ENCODE peak calls at places on chromosomes 6 and 20, in six cellular contexts. W, E, K, B, L and P are unnamed samples.

GRCh38 chr6:84141506-84141905 is 85.9 kb downstream of the CEP162 start:
- DNase-seq in L (no peak), E (no peak), B (no peak), W (no peak), K (no peak), P (no peak)

GRCh38 chr6:48834706-48835105 is 628.3 kb downstream of the MMUT start:
- DNase-seq in K (no peak), B (no peak), E (peak; percentile 31), L (peak; percentile 24), W (no peak), P (peak; percentile 30)

GRCh38 chr6:39416728-39417127 is 94.2 kb upstream of the KCNK16 start:
- DNase-seq in E (peak; percentile 40), L (peak; percentile 58), K (peak; percentile 6), B (peak; percentile 32), W (no peak), P (peak; percentile 87)

GRCh38 chr6:135126034-135126433 is 55.1 kb upstream of the MYB start:
- DNase-seq in K (no peak), E (no peak), L (no peak), B (no peak), W (no peak), P (no peak)

GRCh38 chr20:43721097-43721428 is 5.7 kb downstream of the GTSF1L start:
- DNase-seq in K (no peak), L (no peak), B (no peak), E (no peak), W (no peak), P (no peak)

GRCh38 chr20:53939554-53940355 is 130.6 kb downstream of the BCAS1 start:
- DNase-seq in K (peak; percentile 79), W (peak; percentile 83), E (peak; percentile 94), B (peak; percentile 90), L (peak; percentile 97), P (peak; percentile 95)

GRCh38 chr6:148890605-148891004 is 143.8 kb downstream of the UST start:
- DNase-seq in B (no peak), L (peak; percentile 21), W (no peak), E (no peak), K (no peak), P (no peak)

GRCh38 chr20:51300104-51300503 is 242.4 kb downstream of the NFATC2 start:
- DNase-seq in B (no peak), L (no peak), K (no peak), W (no peak), E (no peak), P (no peak)

GRCh38 chr6:139291813-139292619 is at the start of gene TXLNB:
- DNase-seq in L (peak; percentile 93), E (peak; percentile 87), B (peak; percentile 81), W (peak; percentile 90), K (no peak), P (peak; percentile 8)

GRCh38 chr20:49483706-49484101 is 1.2 kb upstream of the KCNB1 start:
- DNase-seq in K (no peak), L (no peak), B (no peak), E (no peak), W (no peak), P (no peak)

GRCh38 chr20:46752639-46753235 is 43.3 kb downstream of the SLC2A10 start:
- DNase-seq in W (peak; percentile 18), B (peak; percentile 16), L (peak; percentile 74), K (peak; percentile 33), E (peak; percentile 62), P (peak; percentile 61)

GRCh38 chr20:60057866-60058807 is 99.9 kb downstream of the CDH26 start:
- DNase-seq in B (no peak), L (peak; percentile 15), W (no peak), K (no peak), E (peak; percentile 79), P (no peak)

GRCh38 chr20:49281059-49281912 is 3.4 kb upstream of the ZNFX1 start:
- DNase-seq in L (peak; percentile 61), B (no peak), E (no peak), K (no peak), W (no peak), P (peak; percentile 90)

GRCh38 chr20:63518351-63518861 is 2.2 kb upstream of the PPDPF start:
- DNase-seq in W (no peak), L (no peak), B (no peak), E (no peak), K (no peak), P (no peak)

GRCh38 chr20:60857708-60858107 is 394.4 kb upstream of the CDH4 start:
- DNase-seq in L (no peak), B (peak; percentile 51), W (no peak), E (peak; percentile 43), K (no peak), P (peak; percentile 46)

GRCh38 chr6:41088451-41088850 is 15.7 kb downstream of the NFYA start:
- DNase-seq in L (peak; percentile 13), K (no peak), W (no peak), E (peak; percentile 25), B (no peak), P (no peak)

GRCh38 chr20:8507231-8507630 is 375.2 kb downstream of the PLCB1 start:
- DNase-seq in K (no peak), L (no peak), W (no peak), B (no peak), E (no peak), P (no peak)

GRCh38 chr6:36986704-36987047 is 680 bp upstream of the MTCH1 start:
- DNase-seq in W (no peak), B (no peak), E (no peak), L (no peak), K (no peak), P (no peak)

GRCh38 chr20:17650301-17650761 is 31.7 kb downstream of the RRBP1 start:
- DNase-seq in W (no peak), K (no peak), L (no peak), E (no peak), B (no peak), P (no peak)

GRCh38 chr20:48131581-48131980 is 346.3 kb upstream of the SULF2 start:
- DNase-seq in K (no peak), B (no peak), L (peak; percentile 83), W (peak; percentile 53), E (no peak), P (no peak)

GRCh38 chr6:106736502-106736901 is 107.1 kb downstream of the QRSL1 start:
- DNase-seq in W (no peak), B (peak; percentile 54), E (no peak), K (no peak), L (no peak), P (peak; percentile 47)

GRCh38 chr6:157126183-157127098 is 196.9 kb downstream of the TMEM242 start:
- DNase-seq in B (no peak), E (no peak), W (no peak), K (no peak), L (no peak), P (no peak)

GRCh38 chr6:167797079-167797870 is 29.4 kb upstream of the AFDN start:
- DNase-seq in K (no peak), L (no peak), W (no peak), E (no peak), B (no peak), P (no peak)

GRCh38 chr6:21309791-21310190 is 283.8 kb upstream of the SOX4 start:
- DNase-seq in L (peak; percentile 10), E (no peak), K (no peak), B (no peak), W (no peak), P (no peak)

DNA sequence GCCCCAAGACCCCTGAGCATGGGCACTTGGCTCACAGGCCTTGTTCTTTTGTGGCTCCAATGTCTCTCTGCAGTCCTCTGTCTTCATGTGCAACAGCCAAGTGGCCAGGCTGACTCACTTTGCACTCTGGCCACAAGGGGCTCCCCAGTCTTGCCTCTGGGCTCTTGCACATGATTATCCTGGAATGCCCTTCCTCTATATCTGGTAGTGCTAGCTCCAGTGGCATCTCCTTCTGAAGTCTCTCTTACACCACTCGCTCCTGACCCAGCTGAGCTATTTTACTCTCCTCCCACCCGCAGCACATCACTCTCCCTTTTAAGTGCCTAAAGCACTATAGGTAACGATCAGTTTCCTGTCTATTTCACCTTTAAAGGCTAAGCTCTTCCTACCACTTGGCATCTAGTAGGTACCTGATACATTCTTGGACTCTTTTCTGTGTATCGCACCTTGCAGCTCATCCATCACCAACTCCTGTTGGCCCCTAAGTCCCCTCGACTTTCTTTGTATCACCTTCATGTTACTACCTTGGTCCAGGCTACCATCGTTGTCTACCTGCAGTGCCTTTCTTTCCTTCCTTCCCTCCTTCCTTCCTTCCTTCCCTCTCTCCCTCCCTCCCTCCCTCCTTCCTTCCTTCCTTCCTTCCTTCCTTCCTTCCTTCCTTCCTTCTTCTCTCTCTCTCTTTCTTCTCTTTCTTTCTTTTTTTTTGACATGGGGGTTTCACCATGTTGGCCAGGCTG is 211.9 kb upstream of the RNF24 start:
- DNase-seq in K (peak; percentile 54), B (peak; percentile 63), L (peak; percentile 84), W (no peak), E (peak; percentile 73), P (peak; percentile 74)
- TF ChIP-seq CTCF in K (peak; percentile 50), B (peak; percentile 59), L (peak; percentile 61), W (no peak), E (peak; percentile 62), P (no peak)

GRCh38 chr6:38146021-38146657 is 326.6 kb downstream of the ZFAND3 start:
- DNase-seq in L (no peak), E (peak; percentile 5), K (no peak), W (no peak), B (peak; percentile 28), P (peak; percentile 6)

GRCh38 chr6:38142178-38142902 is 322.8 kb downstream of the ZFAND3 start:
- DNase-seq in L (no peak), E (no peak), B (no peak), K (no peak), W (no peak), P (no peak)

GRCh38 chr6:38146658-38147027 is 327.1 kb downstream of the ZFAND3 start:
- DNase-seq in W (no peak), E (peak; percentile 21), K (no peak), L (no peak), B (no peak), P (no peak)

GRCh38 chr6:38143191-38144154 is 323.9 kb downstream of the ZFAND3 start:
- DNase-seq in E (no peak), B (peak; percentile 39), W (no peak), K (no peak), L (no peak), P (no peak)

GRCh38 chr6:38144365-38144764 is 324.8 kb downstream of the ZFAND3 start:
- DNase-seq in B (no peak), W (no peak), E (no peak), K (no peak), L (no peak), P (no peak)
- TF ChIP-seq CTCF in B (no peak), W (no peak), E (no peak), K (no peak), L (no peak), P (no peak)

GRCh38 chr6:14082771-14083170 is 34.8 kb upstream of the CD83 start:
- DNase-seq in B (no peak), E (no peak), L (no peak), K (no peak), W (no peak), P (no peak)
- TF ChIP-seq CTCF in B (no peak), E (no peak), L (no peak), K (no peak), W (no peak), P (no peak)

DNA sequence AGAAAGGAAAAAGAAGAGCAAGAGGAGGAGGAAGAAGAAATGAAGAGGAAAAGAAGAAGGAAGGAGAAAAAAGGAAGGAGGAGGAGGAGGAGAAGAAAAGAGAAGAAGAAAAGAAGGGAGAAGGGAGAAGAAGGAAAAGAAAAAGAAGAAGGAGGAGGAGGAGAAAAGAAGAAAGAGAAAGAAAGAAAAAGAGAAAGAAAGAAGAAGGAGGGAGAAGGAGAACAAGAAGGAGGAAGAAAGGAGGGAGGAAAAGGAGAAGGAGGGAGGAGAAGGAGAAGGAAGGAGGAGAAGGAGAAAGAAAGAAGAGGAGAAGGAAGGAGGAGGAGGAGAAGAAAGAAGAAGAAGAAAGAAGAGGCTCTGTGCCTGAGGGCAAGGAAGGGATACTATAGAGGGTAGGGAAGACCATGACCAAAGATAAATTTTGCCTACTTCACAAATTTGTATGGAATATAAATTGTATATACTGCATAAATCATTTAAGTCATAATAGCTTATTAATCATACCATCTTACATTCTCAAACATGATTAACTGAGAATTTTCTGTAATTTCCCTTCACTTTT is 55.7 kb downstream of the SESN1 start:
- DNase-seq in L (no peak), B (no peak), E (no peak), K (no peak), W (no peak), P (no peak)
- TF ChIP-seq CTCF in L (no peak), B (no peak), E (no peak), K (no peak), W (no peak), P (no peak)